ENCODE peak calls at places on chromosomes 11 and 22, in five cellular contexts. Y is HEK293T, S is HepG2, R is GM12878, G is K562. I is an unnamed sample.

GRCh38 chr22:46376908-46377565 is 41.5 kb downstream of the TRMU start:
- DNase-seq in G (no peak), S (peak; percentile 21), R (no peak), Y (no peak), I (no peak)

GRCh38 chr11:132402056-132402684 is 1031.8 kb downstream of the NTM start:
- DNase-seq in S (no peak), G (no peak), Y (peak; percentile 14), R (peak; percentile 24), I (peak; percentile 69)

GRCh38 chr22:18063311-18063710 is 14.5 kb upstream of the PEX26 start:
- DNase-seq in Y (no peak), S (no peak), R (no peak), G (no peak), I (no peak)

GRCh38 chr11:91850533-91851305 is 373.9 kb upstream of the FAT3 start:
- DNase-seq in G (no peak), R (no peak), S (no peak), Y (no peak), I (no peak)

GRCh38 chr22:27810566-27810965 is 9.0 kb upstream of the MN1 start:
- DNase-seq in S (peak; percentile 40), G (no peak), R (no peak), Y (no peak), I (no peak)

GRCh38 chr22:45585437-45585755 is 82.7 kb downstream of the FBLN1 start:
- DNase-seq in Y (no peak), G (no peak), R (no peak), S (no peak), I (no peak)

GRCh38 chr11:123381817-123382554 is 48.1 kb upstream of the GRAMD1B start:
- DNase-seq in Y (no peak), S (no peak), R (peak; percentile 92), G (no peak), I (no peak)

GRCh38 chr22:21942407-21942895 is 10.2 kb downstream of the PPM1F start:
- DNase-seq in R (no peak), G (no peak), S (no peak), Y (no peak), I (no peak)

GRCh38 chr11:17845431-17845881 is 110.9 kb downstream of the KCNC1 start:
- DNase-seq in G (no peak), Y (no peak), S (no peak), R (no peak), I (no peak)

GRCh38 chr11:10875430-10876021 is 17.7 kb upstream of the ZBED5 start:
- DNase-seq in G (no peak), Y (no peak), S (no peak), R (no peak), I (no peak)

GRCh38 chr11:10881892-10882291 is 24.0 kb upstream of the ZBED5 start:
- DNase-seq in S (no peak), Y (no peak), G (no peak), R (no peak), I (no peak)

GRCh38 chr11:10876168-10876567 is 18.3 kb upstream of the ZBED5 start:
- DNase-seq in S (no peak), G (no peak), Y (no peak), R (no peak), I (no peak)

GRCh38 chr11:10878408-10879214 is 20.8 kb upstream of the ZBED5 start:
- DNase-seq in Y (peak; percentile 56), R (peak; percentile 19), G (peak; percentile 48), S (peak; percentile 58), I (peak; percentile 47)
- TF ChIP-seq FOXM1 in Y (no peak), R (no peak), G (no peak), S (no peak), I (no peak)

DNA sequence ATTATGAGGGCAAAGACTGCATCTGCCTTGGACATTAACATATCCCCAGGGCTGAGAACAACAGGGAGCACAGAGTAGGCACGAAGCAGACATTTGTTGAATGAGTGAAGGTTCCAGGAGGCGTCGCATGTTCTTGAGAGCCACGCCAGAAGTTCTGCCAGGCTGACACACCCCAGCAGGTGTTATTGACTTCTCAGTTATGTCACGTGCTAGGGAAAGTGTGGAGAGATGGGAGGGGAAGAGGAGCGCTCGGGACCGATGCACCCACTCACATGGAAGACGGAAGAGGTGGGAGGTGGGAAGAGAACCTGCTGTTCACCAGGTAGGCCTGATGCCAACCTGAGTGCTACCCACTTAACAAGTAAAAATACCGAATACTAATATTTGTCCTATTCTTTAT is 232.8 kb downstream of the LARGE1 start:
- DNase-seq in G (no peak), S (no peak), R (no peak), Y (no peak), I (no peak)
- TF ChIP-seq FOXM1 in G (no peak), S (no peak), R (no peak), Y (no peak), I (no peak)

GRCh38 chr11:107704432-107704831 is 7.4 kb downstream of the SLN start:
- DNase-seq in Y (no peak), S (no peak), G (no peak), R (no peak), I (no peak)

GRCh38 chr11:107705027-107705426 is 6.8 kb downstream of the SLN start:
- DNase-seq in Y (no peak), R (no peak), G (no peak), S (no peak), I (no peak)

GRCh38 chr11:107702723-107703122 is 9.1 kb downstream of the SLN start:
- DNase-seq in R (no peak), Y (no peak), S (no peak), G (no peak), I (no peak)

GRCh38 chr11:107699371-107700348 is 12.2 kb downstream of the SLN start:
- DNase-seq in R (no peak), G (no peak), Y (no peak), S (no peak), I (no peak)

GRCh38 chr11:107702109-107702660 is 9.7 kb downstream of the SLN start:
- DNase-seq in Y (no peak), R (no peak), S (no peak), G (no peak), I (no peak)
- TF ChIP-seq FOXM1 in Y (no peak), R (no peak), S (no peak), G (no peak), I (no peak)

DNA sequence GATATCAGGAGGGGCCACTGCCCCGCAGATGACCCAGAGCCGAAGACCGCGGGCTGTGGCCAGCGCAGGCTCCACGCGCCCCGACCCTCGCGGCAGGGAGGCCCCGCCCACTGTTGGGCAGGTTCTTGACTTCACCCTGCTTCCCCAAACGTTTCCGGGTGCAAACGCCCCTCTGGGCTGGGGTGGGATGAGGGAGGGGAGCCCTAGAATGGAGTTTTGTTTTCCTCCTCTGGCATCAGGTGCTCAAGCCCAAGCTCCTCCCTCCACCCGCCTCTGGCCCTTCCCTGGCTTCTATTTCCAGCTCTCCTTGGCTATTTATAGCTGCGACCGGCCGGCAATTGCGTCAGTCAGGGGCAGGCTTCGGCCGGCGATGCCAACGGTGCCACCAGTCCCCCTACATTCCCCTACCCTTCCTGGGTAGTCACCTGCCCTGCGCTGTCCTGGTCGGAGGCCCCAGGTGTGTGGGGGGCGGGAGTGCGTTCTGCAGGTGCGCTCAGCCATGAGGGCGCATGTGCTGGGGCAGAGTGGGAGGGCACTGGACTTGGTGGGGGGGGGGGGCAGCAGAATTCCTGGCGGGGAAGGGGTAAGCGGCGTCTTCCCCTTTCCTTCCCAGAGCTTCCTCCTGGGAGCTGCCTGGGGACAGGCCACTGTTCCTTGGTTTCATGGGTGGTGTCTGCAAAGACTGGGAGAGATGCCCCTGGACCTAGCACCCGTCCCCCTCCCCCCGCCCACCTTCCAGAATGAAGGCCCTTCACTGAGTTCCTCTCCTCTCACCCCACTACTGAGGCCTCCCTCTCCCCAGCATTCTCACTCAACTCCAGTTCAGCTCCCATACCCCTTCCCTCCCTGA is 23.6 kb downstream of the DUSP8 start:
- DNase-seq in S (no peak), R (no peak), G (no peak), Y (peak; percentile 33), I (peak; percentile 76)
- TF ChIP-seq FOXM1 in S (no peak), R (no peak), G (no peak), Y (no peak), I (no peak)

GRCh38 chr11:120192831-120193625 is 17.8 kb upstream of the OAF start:
- DNase-seq in R (no peak), S (peak; percentile 73), Y (no peak), G (no peak), I (no peak)

GRCh38 chr11:120194166-120194565 is 16.7 kb upstream of the OAF start:
- DNase-seq in G (no peak), S (no peak), R (no peak), Y (no peak), I (no peak)

GRCh38 chr11:120188831-120189455 is 21.9 kb upstream of the OAF start:
- DNase-seq in G (no peak), S (no peak), Y (no peak), R (no peak), I (no peak)

GRCh38 chr11:120188371-120188770 is 22.5 kb upstream of the OAF start:
- DNase-seq in S (no peak), R (no peak), G (no peak), Y (no peak), I (no peak)

DNA sequence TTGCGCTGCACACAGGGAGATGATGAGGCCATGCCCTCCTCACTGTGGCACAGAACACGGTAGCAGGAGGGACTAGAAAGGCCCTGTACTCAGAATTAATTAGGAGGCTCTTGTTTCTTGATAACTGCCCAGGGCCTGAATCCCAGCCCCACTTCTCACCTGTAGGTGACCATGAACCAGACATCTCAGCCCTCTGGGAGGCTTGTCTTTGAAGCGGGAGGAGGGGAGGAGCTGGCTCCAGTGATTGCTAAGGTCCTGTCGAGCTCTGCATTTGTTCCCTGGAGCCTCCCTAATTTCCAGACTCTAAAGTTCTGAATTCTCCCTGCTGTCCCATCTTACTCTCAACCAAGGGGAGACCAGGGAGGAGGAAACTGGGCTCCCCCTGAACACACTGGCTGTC is 19.8 kb upstream of the OAF start:
- DNase-seq in S (no peak), R (no peak), Y (no peak), G (no peak), I (no peak)
- TF ChIP-seq FOXM1 in S (no peak), R (no peak), Y (no peak), G (no peak), I (no peak)

GRCh38 chr11:86983071-86983488 is 27.9 kb upstream of the FZD4 start:
- DNase-seq in G (no peak), S (peak; percentile 66), Y (no peak), R (no peak), I (no peak)
- TF ChIP-seq FOXM1 in G (no peak), S (no peak), Y (no peak), R (no peak), I (no peak)

GRCh38 chr11:31059529-31059928 is 310.0 kb downstream of the DCDC1 start:
- DNase-seq in Y (no peak), G (no peak), R (no peak), S (peak; percentile 56), I (no peak)

DNA sequence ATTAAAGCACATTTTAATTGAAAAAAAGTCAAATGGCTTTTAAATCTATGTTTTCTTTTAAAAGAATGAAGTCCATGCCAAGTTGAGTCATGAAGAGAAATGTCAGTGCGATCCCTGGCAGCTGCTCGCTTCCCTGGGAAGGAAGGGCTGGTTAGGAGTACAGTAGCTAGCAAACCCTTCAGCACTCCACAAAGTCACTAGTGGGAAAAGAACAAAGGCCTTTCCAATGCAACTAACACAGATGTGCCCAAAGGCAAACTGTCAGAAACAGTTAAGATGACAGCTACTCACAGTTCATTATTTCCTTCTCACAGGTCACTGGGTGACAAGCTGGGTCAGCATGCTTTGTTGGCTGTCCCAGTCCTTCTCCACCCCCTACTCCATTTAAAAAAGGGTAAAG is 308.7 kb downstream of the DCDC1 start:
- DNase-seq in Y (no peak), S (peak; percentile 30), G (no peak), R (no peak), I (no peak)
- TF ChIP-seq FOXM1 in Y (no peak), S (no peak), G (no peak), R (no peak), I (no peak)

GRCh38 chr11:70908223-70908622 is 344.2 kb downstream of the SHANK2 start:
- DNase-seq in R (no peak), G (no peak), S (no peak), Y (no peak), I (no peak)
- TF ChIP-seq FOXM1 in R (no peak), G (no peak), S (no peak), Y (no peak), I (no peak)